ENCODE peak calls at places on chromosomes 2 and 18, in ten cellular contexts. E, F, R, L, Q, G, P, X, N and H are unnamed samples.

GRCh38 chr18:79048245-79048632 is 21.0 kb upstream of the ATP9B start:
- DNase-seq in E (no peak), F (no peak), R (no peak), L (no peak), Q (no peak), G (no peak), P (no peak), X (no peak), N (no peak), H (no peak)

GRCh38 chr2:88913280-88913679 is 221.8 kb downstream of the RPIA start:
- DNase-seq in E (no peak), F (no peak), R (no peak), L (no peak), Q (no peak), G (no peak), P (no peak), X (no peak), N (no peak), H (no peak)

GRCh38 chr2:114346658-114347057 is 95.8 kb upstream of the DPP10 start:
- DNase-seq in E (no peak), F (no peak), R (no peak), L (no peak), Q (no peak), G (no peak), P (no peak), X (no peak), N (no peak), H (no peak)

GRCh38 chr2:141423212-141423611 is 707.6 kb downstream of the LRP1B start:
- DNase-seq in E (no peak), F (no peak), R (no peak), L (no peak), Q (no peak), G (no peak), P (no peak), X (no peak), N (no peak), H (no peak)

GRCh38 chr2:203328735-203329549 is 748 bp downstream of the ABI2 start:
- DNase-seq in E (peak; percentile 85), F (peak; percentile 43), R (no peak), L (peak; percentile 32), Q (no peak), G (peak; percentile 55), P (no peak), X (peak; percentile 36), N (peak; percentile 24), H (no peak)

GRCh38 chr2:234954551-234954992 is 2.8 kb downstream of the SH3BP4 start:
- DNase-seq in E (peak; percentile 68), F (no peak), R (no peak), L (no peak), Q (no peak), G (peak; percentile 52), P (no peak), X (no peak), N (peak; percentile 86), H (no peak)

GRCh38 chr2:57549642-57550102 is 496.9 kb upstream of the VRK2 start:
- DNase-seq in E (peak; percentile 39), F (no peak), R (no peak), L (no peak), Q (no peak), G (peak; percentile 25), P (no peak), X (peak; percentile 31), N (no peak), H (no peak)

GRCh38 chr18:44143054-44143453 is 537.6 kb upstream of the SETBP1 start:
- DNase-seq in E (no peak), F (no peak), R (no peak), L (no peak), Q (no peak), G (no peak), P (no peak), X (no peak), N (no peak), H (peak; percentile 56)

GRCh38 chr2:223815884-223816570 is 21.4 kb downstream of the AP1S3 start:
- DNase-seq in E (no peak), F (no peak), R (no peak), L (no peak), Q (no peak), G (peak; percentile 76), P (peak; percentile 51), X (no peak), N (no peak), H (peak; percentile 71)

GRCh38 chr18:48036191-48036590 is 105.7 kb upstream of the SMAD2 start:
- DNase-seq in E (peak; percentile 33), F (no peak), R (no peak), L (peak; percentile 59), Q (no peak), G (no peak), P (no peak), X (no peak), N (peak; percentile 17), H (no peak)

GRCh38 chr2:236748801-236749200 is 179.2 kb downstream of the ACKR3 start:
- DNase-seq in E (peak; percentile 21), F (no peak), R (no peak), L (no peak), Q (no peak), G (no peak), P (no peak), X (peak; percentile 62), N (peak; percentile 45), H (no peak)

GRCh38 chr2:13682878-13683277 is 949.6 kb upstream of the LRATD1 start:
- DNase-seq in E (peak; percentile 45), F (no peak), R (no peak), L (peak; percentile 24), Q (no peak), G (peak; percentile 75), P (no peak), X (peak; percentile 31), N (no peak), H (no peak)

GRCh38 chr18:67081866-67082265 is 434.7 kb downstream of the DSEL start:
- DNase-seq in E (no peak), F (no peak), R (no peak), L (no peak), Q (no peak), G (no peak), P (no peak), X (no peak), N (no peak), H (no peak)

GRCh38 chr18:49865401-49865800 is 52.1 kb upstream of the ACAA2 start:
- DNase-seq in E (peak; percentile 19), F (no peak), R (no peak), L (no peak), Q (no peak), G (no peak), P (no peak), X (peak; percentile 45), N (no peak), H (no peak)

GRCh38 chr2:105893011-105893995 is 148.6 kb downstream of the NCK2 start:
- DNase-seq in E (peak; percentile 45), F (no peak), R (no peak), L (no peak), Q (peak; percentile 10), G (no peak), P (peak; percentile 25), X (no peak), N (no peak), H (no peak)

GRCh38 chr2:225824748-225825449 is 425.4 kb downstream of the NYAP2 start:
- DNase-seq in E (no peak), F (no peak), R (no peak), L (no peak), Q (no peak), G (no peak), P (no peak), X (no peak), N (no peak), H (no peak)

GRCh38 chr2:73986085-73986680 is 1.5 kb downstream of the TET3 start:
- DNase-seq in E (no peak), F (peak; percentile 42), R (no peak), L (no peak), Q (no peak), G (no peak), P (no peak), X (no peak), N (no peak), H (no peak)

GRCh38 chr18:45764000-45764686 is 40.2 kb downstream of the SLC14A1 start:
- DNase-seq in E (no peak), F (no peak), R (no peak), L (no peak), Q (no peak), G (peak; percentile 76), P (peak; percentile 63), X (no peak), N (peak; percentile 55), H (no peak)